ENCODE peak calls at places on chromosome 3, in ten cellular contexts. G is brain microvascular endothelial cell, N is heart right ventricle, R is Panc1, I is fibroblast of mammary gland, H is Peyer's patch, F is upper lobe of right lung, P is WTC11, X is GM13977, J is left ventricle myocardium inferior. V is an unnamed sample.

GRCh38 chr3:169772530-169772950 is 656 bp upstream of the MYNN start:
- DNase-seq in R (peak), F (peak), P (peak), H (peak), I (peak), J (peak), X (peak), N (peak), G (peak), V (no peak)

GRCh38 chr3:152754303-152754702 is 80.6 kb upstream of the P2RY1 start:
- DNase-seq in N (no peak), F (no peak), P (no peak), J (no peak), I (no peak), G (no peak), R (no peak), X (no peak), H (no peak), V (no peak)

GRCh38 chr3:129684270-129684669 is 77.8 kb upstream of the PLXND1 start:
- DNase-seq in P (no peak), X (no peak), G (no peak), J (no peak), F (no peak), H (no peak), R (no peak), I (no peak), N (no peak), V (no peak)

GRCh38 chr3:104887069-104887468 is 479.6 kb upstream of the ALCAM start:
- DNase-seq in H (no peak), F (no peak), N (no peak), P (no peak), R (no peak), I (peak), J (no peak), G (peak), X (no peak), V (no peak)

GRCh38 chr3:118949113-118949760 is 85.4 kb downstream of the IGSF11 start:
- DNase-seq in G (no peak), F (no peak), H (no peak), N (no peak), J (no peak), X (no peak), P (no peak), R (no peak), I (no peak), V (no peak)

GRCh38 chr3:31968927-31969418 is 12.1 kb downstream of the OSBPL10 start:
- DNase-seq in H (no peak), P (no peak), G (peak), X (no peak), J (no peak), R (peak), F (no peak), N (no peak), I (peak), V (no peak)

GRCh38 chr3:23916152-23916885 is 471 bp downstream of the NKIRAS1 start:
- DNase-seq in I (peak), H (no peak), P (no peak), G (no peak), R (no peak), X (no peak), F (no peak), N (no peak), J (no peak), V (no peak)

GRCh38 chr3:55648591-55649318 is 161.6 kb upstream of the WNT5A start:
- DNase-seq in F (no peak), G (no peak), R (no peak), I (no peak), H (no peak), X (no peak), P (peak), N (no peak), J (no peak), V (no peak)

DNA sequence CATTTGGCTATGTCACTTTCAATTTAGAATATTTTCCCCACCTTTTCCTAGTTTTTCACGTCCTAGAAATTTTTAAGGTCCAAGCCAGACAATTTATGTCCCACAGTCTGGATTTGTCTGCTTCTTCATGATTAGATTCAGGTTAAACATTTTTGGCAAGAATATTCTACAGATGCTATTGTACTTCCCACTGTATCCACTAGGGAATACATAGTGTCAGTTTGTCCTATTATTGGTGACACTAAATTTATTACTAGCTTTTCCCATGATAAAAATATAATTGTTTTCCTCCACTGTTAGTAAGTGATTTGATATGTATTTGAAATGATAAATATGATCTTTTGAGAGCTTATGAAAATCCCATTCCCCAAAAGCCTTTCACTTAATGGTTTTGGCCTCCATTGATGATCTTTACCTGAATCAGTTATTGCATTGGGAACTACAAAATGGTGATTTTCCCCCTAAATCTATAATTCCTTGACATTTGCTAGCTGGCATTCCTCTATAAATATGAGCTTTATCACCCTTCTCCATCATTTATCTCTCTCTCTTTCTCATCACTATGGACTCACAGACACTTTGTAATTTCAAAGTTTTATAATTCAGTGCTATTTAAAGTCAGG is 8.3 kb downstream of the ARL14 start:
- DNase-seq in N (no peak), R (no peak), G (no peak), P (no peak), X (no peak), I (no peak), H (no peak), F (no peak), J (no peak), V (no peak)
- TF ChIP-seq CTCF in N (peak), R (peak), G (peak), P (no peak), X (no peak), I (peak), H (peak), F (no peak), J (peak), V (no peak)

GRCh38 chr3:65412591-65412990 is 626.1 kb downstream of the MAGI1 start:
- DNase-seq in J (peak), P (peak), R (no peak), N (peak), H (peak), G (no peak), I (no peak), F (no peak), X (no peak), V (no peak)
- TF ChIP-seq CTCF in J (peak), P (no peak), R (no peak), N (no peak), H (peak), G (no peak), I (no peak), F (peak), X (no peak), V (no peak)

GRCh38 chr3:115827494-115827893 is 204.2 kb downstream of the GAP43 start:
- DNase-seq in P (no peak), I (no peak), J (no peak), H (no peak), F (no peak), X (no peak), G (no peak), R (no peak), N (no peak), V (no peak)

GRCh38 chr3:115823083-115823482 is 199.8 kb downstream of the GAP43 start:
- DNase-seq in I (no peak), F (no peak), R (no peak), G (no peak), J (no peak), N (no peak), P (no peak), X (no peak), H (no peak), V (no peak)

GRCh38 chr3:115825046-115825445 is 201.7 kb downstream of the GAP43 start:
- DNase-seq in I (peak), N (no peak), R (no peak), F (no peak), H (no peak), X (no peak), G (peak), J (no peak), P (no peak), V (no peak)

GRCh38 chr3:115819785-115820384 is 196.6 kb downstream of the GAP43 start:
- DNase-seq in N (no peak), J (peak), I (peak), H (peak), F (no peak), X (peak), P (peak), G (peak), R (peak), V (no peak)

GRCh38 chr3:115822572-115822971 is 199.3 kb downstream of the GAP43 start:
- DNase-seq in J (no peak), N (no peak), H (no peak), I (no peak), R (no peak), P (no peak), G (no peak), X (no peak), F (no peak), V (no peak)
- TF ChIP-seq CTCF in J (no peak), N (no peak), H (no peak), I (no peak), R (no peak), P (no peak), G (no peak), X (no peak), F (no peak), V (no peak)

DNA sequence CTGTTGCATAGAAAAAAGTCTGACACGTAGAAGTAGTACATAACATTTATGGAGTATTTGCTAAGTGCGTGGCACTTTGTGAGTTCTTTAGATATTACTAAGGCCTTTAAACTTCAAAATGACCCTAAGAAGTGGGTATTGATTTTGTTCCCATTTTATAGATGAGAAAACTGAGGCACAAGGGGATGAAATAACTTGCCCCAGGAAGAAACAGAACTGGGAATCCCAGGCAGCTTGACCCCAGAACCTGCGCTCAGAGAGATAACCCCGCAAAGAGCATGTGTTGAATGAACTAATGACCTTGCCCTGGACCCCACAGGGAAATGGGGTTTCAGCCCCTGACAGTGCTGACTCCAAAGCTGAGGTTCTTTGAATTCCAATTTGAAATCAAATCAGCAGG is 30.5 kb upstream of the CCDC174 start:
- DNase-seq in F (no peak), P (no peak), I (no peak), N (no peak), J (no peak), X (no peak), R (no peak), H (no peak), G (no peak), V (no peak)
- TF ChIP-seq CTCF in F (no peak), P (no peak), I (no peak), N (no peak), J (no peak), X (no peak), R (no peak), H (no peak), G (no peak), V (no peak)

DNA sequence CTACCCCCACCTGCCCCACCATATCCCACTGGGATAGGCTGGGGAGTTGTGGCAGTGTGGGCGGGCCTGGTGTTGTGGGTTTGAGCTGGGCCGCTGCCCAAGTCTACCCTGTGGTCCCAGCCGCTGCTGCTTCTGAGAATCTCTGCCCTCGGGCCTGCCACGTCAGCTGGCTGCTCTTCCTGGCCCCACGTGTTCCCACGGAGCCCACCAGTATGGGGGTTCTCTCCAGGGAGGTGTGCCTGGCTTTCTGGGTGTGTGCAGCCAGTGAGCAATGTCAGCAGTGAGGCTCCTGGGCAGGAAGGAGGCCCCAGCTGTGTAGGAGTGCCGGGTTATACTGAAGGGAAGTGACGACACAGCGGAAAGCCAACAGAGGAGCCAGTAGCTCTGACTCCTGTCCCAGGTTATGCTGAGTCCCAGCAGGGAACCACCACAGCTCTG is 10.5 kb downstream of the GNAI2 start:
- DNase-seq in J (peak), G (peak), I (peak), F (peak), H (peak), R (no peak), P (no peak), X (peak), N (peak), V (no peak)
- TF ChIP-seq CTCF in J (peak), G (no peak), I (no peak), F (no peak), H (no peak), R (no peak), P (no peak), X (no peak), N (peak), V (no peak)

GRCh38 chr3:64163755-64164148 is 61.5 kb downstream of the PRICKLE2 start:
- DNase-seq in I (peak), F (no peak), R (no peak), X (peak), J (no peak), N (no peak), H (no peak), P (no peak), G (peak), V (no peak)

GRCh38 chr3:64167346-64167745 is 57.9 kb downstream of the PRICKLE2 start:
- DNase-seq in G (no peak), N (no peak), P (no peak), X (no peak), F (no peak), R (no peak), I (no peak), H (no peak), J (no peak), V (no peak)

GRCh38 chr3:64164309-64164708 is 61.0 kb downstream of the PRICKLE2 start:
- DNase-seq in N (no peak), I (no peak), R (no peak), P (no peak), J (no peak), X (no peak), G (no peak), H (no peak), F (no peak), V (no peak)

GRCh38 chr3:64167868-64168267 is 57.4 kb downstream of the PRICKLE2 start:
- DNase-seq in J (no peak), R (no peak), I (no peak), F (no peak), G (no peak), X (no peak), P (no peak), H (no peak), N (no peak), V (no peak)

GRCh38 chr3:64166584-64167155 is 58.6 kb downstream of the PRICKLE2 start:
- DNase-seq in J (no peak), P (peak), H (no peak), R (no peak), N (no peak), F (no peak), G (no peak), X (no peak), I (no peak), V (no peak)
- TF ChIP-seq CTCF in J (peak), P (peak), H (no peak), R (peak), N (no peak), F (no peak), G (peak), X (no peak), I (peak), V (no peak)

GRCh38 chr3:111080357-111080937 is 8.8 kb downstream of the NECTIN3 start:
- DNase-seq in X (no peak), H (no peak), N (no peak), F (no peak), R (no peak), P (no peak), G (no peak), I (peak), J (no peak), V (no peak)
- TF ChIP-seq CTCF in X (peak), H (peak), N (no peak), F (peak), R (peak), P (no peak), G (peak), I (peak), J (peak), V (no peak)

GRCh38 chr3:12179441-12179840 is 20.7 kb upstream of the TIMP4 start:
- DNase-seq in X (no peak), P (no peak), N (no peak), I (no peak), G (no peak), R (no peak), J (no peak), H (no peak), F (no peak), V (no peak)

GRCh38 chr3:12175137-12175593 is 16.5 kb upstream of the TIMP4 start:
- DNase-seq in R (no peak), I (peak), H (no peak), G (peak), P (no peak), F (no peak), J (no peak), N (no peak), X (no peak), V (no peak)

GRCh38 chr3:12177131-12177530 is 18.4 kb upstream of the TIMP4 start:
- DNase-seq in F (no peak), X (no peak), J (no peak), I (no peak), N (no peak), P (no peak), R (no peak), G (no peak), H (no peak), V (no peak)

GRCh38 chr3:12178091-12178820 is 19.5 kb upstream of the TIMP4 start:
- DNase-seq in P (no peak), R (no peak), H (no peak), N (peak), I (peak), G (peak), X (no peak), J (peak), F (no peak), V (no peak)

DNA sequence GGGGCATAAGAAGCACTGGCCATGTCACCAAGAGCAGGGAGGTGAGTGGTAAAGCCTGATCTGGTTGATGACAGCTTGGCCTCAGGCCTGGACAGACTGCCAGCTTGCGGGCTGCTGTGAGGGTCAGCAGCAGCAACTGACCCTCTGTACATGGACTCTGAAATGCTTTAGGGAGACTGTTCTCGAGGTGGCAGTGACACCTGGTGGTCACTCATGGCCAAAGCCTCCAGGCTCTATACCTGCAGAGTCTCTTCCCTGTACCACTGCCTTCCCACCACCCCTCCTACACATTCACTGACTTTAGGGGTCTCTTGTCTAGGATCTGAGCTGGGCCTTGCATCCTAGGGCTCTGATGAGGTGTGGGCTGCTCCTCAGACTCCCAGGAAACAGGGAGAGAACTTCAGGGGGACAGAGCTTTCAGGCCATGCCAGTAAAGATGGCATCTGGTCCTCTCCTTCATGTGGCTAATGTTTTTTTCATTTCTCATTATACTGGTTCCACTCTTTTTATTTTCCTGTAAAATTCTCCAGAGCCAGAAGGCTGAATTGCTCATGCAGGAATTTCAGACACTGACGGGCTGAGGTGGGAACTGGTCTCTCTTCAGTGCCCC is 17.2 kb upstream of the TIMP4 start:
- DNase-seq in X (peak), F (peak), J (peak), H (peak), N (peak), P (peak), R (peak), G (peak), I (peak), V (no peak)
- TF ChIP-seq CTCF in X (peak), F (peak), J (peak), H (peak), N (peak), P (peak), R (peak), G (peak), I (peak), V (no peak)

GRCh38 chr3:98402507-98402906 is 12.0 kb downstream of the OR5K3 start:
- DNase-seq in P (no peak), N (no peak), R (no peak), F (no peak), X (no peak), G (no peak), H (no peak), J (no peak), I (no peak), V (no peak)
- TF ChIP-seq CTCF in P (no peak), N (no peak), R (no peak), F (no peak), X (no peak), G (no peak), H (no peak), J (no peak), I (no peak), V (no peak)